ENCODE peak calls at places on chromosomes 11 and 22, in seven cellular contexts. T is left lung; Z is psoas muscle; I is right lobe of liver; S is activated T-cell treated with anti-CD3 and anti-CD28 coated beads, Interleukin-2, amount 50 U/mL, for 72 hours; B is stimulated activated naive B cell treated with anti-CD40 and anti-IgM and Interleukin-4, amounts not matched to agents 10 μg/mL and 1 μg/mL and 100 μg/mL, for 72 hours; O is omental fat pad. C is an unnamed sample.

GRCh38 chr11:70826541-70826943 is 425.8 kb downstream of the SHANK2 start:
- ATAC-seq in T (no peak), Z (no peak), I (no peak), S (no peak), B (no peak), O (peak), C (no peak)

GRCh38 chr11:102142333-102142732 is 32.1 kb downstream of the YAP1 start:
- ATAC-seq in T (no peak), Z (no peak), I (no peak), S (no peak), B (no peak), O (no peak), C (no peak)

GRCh38 chr11:66570826-66571222 is 2.4 kb upstream of the CTSF start:
- ATAC-seq in T (no peak), Z (no peak), I (no peak), S (no peak), B (no peak), O (no peak), C (no peak)

GRCh38 chr22:31038686-31039085 is 42.4 kb upstream of the SMTN start:
- ATAC-seq in T (no peak), Z (no peak), I (no peak), S (no peak), B (no peak), O (no peak), C (no peak)

GRCh38 chr11:15336016-15336415 is 221.3 kb downstream of the INSC start:
- ATAC-seq in T (no peak), Z (no peak), I (no peak), S (no peak), B (no peak), O (no peak), C (no peak)

GRCh38 chr11:43694477-43694876 is 13.9 kb downstream of the HSD17B12 start:
- ATAC-seq in T (no peak), Z (no peak), I (no peak), S (no peak), B (peak), O (no peak), C (no peak)

GRCh38 chr22:45460288-45461109 is 42.2 kb upstream of the FBLN1 start:
- ATAC-seq in T (peak), Z (peak), I (no peak), S (no peak), B (no peak), O (no peak), C (no peak)

GRCh38 chr11:70399681-70400112 is 1.4 kb downstream of the CTTN start:
- ATAC-seq in T (peak), Z (peak), I (peak), S (no peak), B (no peak), O (peak), C (no peak)

GRCh38 chr11:130638048-130638447 is 189.6 kb downstream of the ADAMTS15 start:
- ATAC-seq in T (no peak), Z (no peak), I (no peak), S (no peak), B (no peak), O (peak), C (no peak)

GRCh38 chr22:29700206-29700948 is 19.4 kb upstream of the CABP7 start:
- ATAC-seq in T (no peak), Z (no peak), I (no peak), S (no peak), B (no peak), O (no peak), C (no peak)

GRCh38 chr11:93493252-93493897 is 49.8 kb downstream of the SMCO4 start:
- ATAC-seq in T (peak), Z (no peak), I (peak), S (no peak), B (no peak), O (no peak), C (no peak)

GRCh38 chr11:8794677-8795103 is 112.1 kb downstream of the RPL27A start:
- ATAC-seq in T (peak), Z (peak), I (peak), S (no peak), B (no peak), O (no peak), C (no peak)

GRCh38 chr11:63920126-63920869 is 3.3 kb upstream of the RCOR2 start:
- ATAC-seq in T (peak), Z (peak), I (peak), S (no peak), B (no peak), O (no peak), C (no peak)

GRCh38 chr11:61917043-61917356 is 366 bp downstream of the RAB3IL1 start:
- ATAC-seq in T (no peak), Z (no peak), I (no peak), S (peak), B (peak), O (peak), C (no peak)

GRCh38 chr11:133945087-133945974 is 11.4 kb downstream of the IGSF9B start:
- ATAC-seq in T (peak), Z (peak), I (no peak), S (peak), B (peak), O (peak), C (no peak)

GRCh38 chr22:33139937-33140336 is 81.8 kb upstream of the SYN3 start:
- ATAC-seq in T (no peak), Z (no peak), I (no peak), S (no peak), B (no peak), O (no peak), C (no peak)

GRCh38 chr11:12362857-12363256 is 14.5 kb upstream of the PARVA start:
- ATAC-seq in T (no peak), Z (no peak), I (no peak), S (no peak), B (no peak), O (no peak), C (no peak)

GRCh38 chr11:112017538-112017937 is 7.7 kb upstream of the DLAT start:
- ATAC-seq in T (no peak), Z (peak), I (peak), S (no peak), B (no peak), O (no peak), C (no peak)

GRCh38 chr11:122598971-122599370 is 56.6 kb upstream of the UBASH3B start:
- ATAC-seq in T (peak), Z (no peak), I (no peak), S (no peak), B (no peak), O (no peak), C (no peak)

GRCh38 chr11:3942956-3943497 is 87.6 kb downstream of the STIM1 start:
- ATAC-seq in T (peak), Z (no peak), I (peak), S (no peak), B (no peak), O (no peak), C (no peak)

GRCh38 chr11:69574383-69575255 is 66.3 kb upstream of the CCND1 start:
- ATAC-seq in T (no peak), Z (no peak), I (no peak), S (no peak), B (no peak), O (no peak), C (no peak)

GRCh38 chr22:50674606-50675552 is 2.3 kb downstream of the SHANK3 start:
- ATAC-seq in T (peak), Z (no peak), I (peak), S (peak), B (peak), O (no peak), C (peak)

GRCh38 chr11:116357769-116358544 is 414.8 kb downstream of the BUD13 start:
- ATAC-seq in T (peak), Z (no peak), I (no peak), S (no peak), B (peak), O (no peak), C (no peak)

GRCh38 chr11:112785104-112785503 is 176.1 kb upstream of the NCAM1 start:
- ATAC-seq in T (peak), Z (peak), I (no peak), S (no peak), B (no peak), O (no peak), C (no peak)

GRCh38 chr11:85764796-85765195 is 46.1 kb downstream of the SYTL2 start:
- ATAC-seq in T (no peak), Z (no peak), I (no peak), S (no peak), B (no peak), O (no peak), C (no peak)

GRCh38 chr22:31173386-31174145 is 13.6 kb downstream of the RNF185 start:
- ATAC-seq in T (peak), Z (peak), I (no peak), S (peak), B (no peak), O (peak), C (no peak)

GRCh38 chr22:45335021-45335818 is 25.5 kb downstream of the FAM118A start:
- ATAC-seq in T (no peak), Z (peak), I (peak), S (no peak), B (no peak), O (no peak), C (no peak)

GRCh38 chr22:39537981-39538380 is 5.4 kb upstream of the RPS19BP1 start:
- ATAC-seq in T (no peak), Z (no peak), I (no peak), S (no peak), B (no peak), O (no peak), C (no peak)

GRCh38 chr22:16917144-16918003 is 90.6 kb downstream of the GAB4 start:
- ATAC-seq in T (peak), Z (peak), I (peak), S (no peak), B (peak), O (no peak), C (peak)

GRCh38 chr22:27857441-27857840 is 55.9 kb upstream of the MN1 start:
- ATAC-seq in T (no peak), Z (peak), I (no peak), S (no peak), B (no peak), O (no peak), C (no peak)

GRCh38 chr11:108241370-108242037 is 18.6 kb downstream of the ATM start:
- ATAC-seq in T (no peak), Z (no peak), I (no peak), S (peak), B (no peak), O (no peak), C (no peak)

GRCh38 chr11:31968774-31969433 is 122.0 kb upstream of the RCN1 start:
- ATAC-seq in T (no peak), Z (no peak), I (no peak), S (no peak), B (no peak), O (no peak), C (no peak)

GRCh38 chr22:38353142-38353629 is 36.0 kb upstream of the CSNK1E start:
- ATAC-seq in T (peak), Z (peak), I (peak), S (peak), B (peak), O (peak), C (peak)

GRCh38 chr22:50548046-50548912 is 2.6 kb downstream of the KLHDC7B start:
- ATAC-seq in T (peak), Z (peak), I (peak), S (peak), B (peak), O (no peak), C (peak)

GRCh38 chr11:44592125-44592643 is 26.7 kb downstream of the CD82 start:
- ATAC-seq in T (peak), Z (peak), I (peak), S (no peak), B (no peak), O (peak), C (no peak)